ENCODE peak calls at places on chromosomes 12 and 14, in seven cellular contexts. One of them, this sample, is unnamed. For H3K79me2, the result is how much of the 10 kb centered on the place peaks cover.

GRCh38 chr12:37666069-37666781 is 650.3 kb upstream of the ALG10B start:
- DNase-seq in fibroblast of lung: no peak
- DNase-seq in GM23338: no peak
- DNase-seq in neural progenitor cell: no peak
- DNase-seq in MM.1S: no peak
- DNase-seq in GM23248: no peak
- DNase-seq in mammary epithelial cell: no peak
- DNase-seq in this sample: no peak

GRCh38 chr12:120065472-120065871 is 51.1 kb downstream of the RAB35 start:
- DNase-seq in fibroblast of lung: no peak
- DNase-seq in GM23338: no peak
- DNase-seq in neural progenitor cell: no peak
- DNase-seq in MM.1S: no peak
- DNase-seq in GM23248: no peak
- DNase-seq in mammary epithelial cell: no peak
- DNase-seq in this sample: no peak

GRCh38 chr12:28941248-28941647 is 207.8 kb upstream of the FAR2 start:
- DNase-seq in fibroblast of lung: peak
- DNase-seq in GM23338: no peak
- DNase-seq in neural progenitor cell: no peak
- DNase-seq in MM.1S: no peak
- DNase-seq in GM23248: peak
- DNase-seq in mammary epithelial cell: peak
- DNase-seq in this sample: no peak

GRCh38 chr12:7090222-7090998 is 1.8 kb downstream of the C1R start:
- DNase-seq in fibroblast of lung: no peak
- DNase-seq in GM23338: peak
- DNase-seq in neural progenitor cell: peak
- DNase-seq in MM.1S: no peak
- DNase-seq in GM23248: peak
- DNase-seq in mammary epithelial cell: peak
- DNase-seq in this sample: no peak

GRCh38 chr14:55102141-55102547 is 26.9 kb upstream of the LGALS3 start:
- DNase-seq in fibroblast of lung: peak
- DNase-seq in GM23338: peak
- DNase-seq in neural progenitor cell: peak
- DNase-seq in MM.1S: peak
- DNase-seq in GM23248: peak
- DNase-seq in mammary epithelial cell: peak
- DNase-seq in this sample: peak

GRCh38 chr12:38949363-38949762 is 44.0 kb upstream of the CPNE8 start:
- DNase-seq in fibroblast of lung: peak
- DNase-seq in GM23338: no peak
- DNase-seq in neural progenitor cell: no peak
- DNase-seq in MM.1S: no peak
- DNase-seq in GM23248: no peak
- DNase-seq in mammary epithelial cell: no peak
- DNase-seq in this sample: no peak

GRCh38 chr14:29558516-29558915 is 369.1 kb downstream of the PRKD1 start:
- DNase-seq in fibroblast of lung: peak
- DNase-seq in GM23338: no peak
- DNase-seq in neural progenitor cell: no peak
- DNase-seq in MM.1S: no peak
- DNase-seq in GM23248: peak
- DNase-seq in mammary epithelial cell: no peak
- DNase-seq in this sample: no peak

GRCh38 chr14:74302160-74302628 is 540 bp downstream of the ABCD4 start:
- DNase-seq in fibroblast of lung: peak
- DNase-seq in GM23338: peak
- DNase-seq in neural progenitor cell: peak
- DNase-seq in MM.1S: peak
- DNase-seq in GM23248: peak
- DNase-seq in mammary epithelial cell: peak
- DNase-seq in this sample: peak

GRCh38 chr14:67943947-67944346 is 124.4 kb downstream of the RAD51B start:
- DNase-seq in fibroblast of lung: peak
- DNase-seq in GM23338: peak
- DNase-seq in neural progenitor cell: peak
- DNase-seq in MM.1S: peak
- DNase-seq in GM23248: peak
- DNase-seq in mammary epithelial cell: peak
- DNase-seq in this sample: peak

GRCh38 chr12:48779869-48780268 is 9.0 kb downstream of the ADCY6 start:
- DNase-seq in fibroblast of lung: peak
- DNase-seq in GM23338: no peak
- DNase-seq in neural progenitor cell: no peak
- DNase-seq in MM.1S: no peak
- DNase-seq in GM23248: peak
- DNase-seq in mammary epithelial cell: no peak
- DNase-seq in this sample: peak

GRCh38 chr12:122895757-122896636 is at the start of gene VPS37B:
- DNase-seq in fibroblast of lung: peak
- DNase-seq in GM23338: peak
- DNase-seq in neural progenitor cell: peak
- DNase-seq in MM.1S: peak
- DNase-seq in GM23248: peak
- DNase-seq in mammary epithelial cell: peak
- DNase-seq in this sample: peak

GRCh38 chr12:19369691-19370148 is 69.6 kb upstream of the AEBP2 start:
- DNase-seq in fibroblast of lung: no peak
- DNase-seq in GM23338: no peak
- DNase-seq in neural progenitor cell: no peak
- DNase-seq in MM.1S: no peak
- DNase-seq in GM23248: peak
- DNase-seq in mammary epithelial cell: no peak
- DNase-seq in this sample: no peak

GRCh38 chr14:101119830-101120571 is 216.5 kb upstream of the RTL1 start:
- DNase-seq in fibroblast of lung: peak
- DNase-seq in GM23338: peak
- DNase-seq in neural progenitor cell: peak
- DNase-seq in MM.1S: no peak
- DNase-seq in GM23248: peak
- DNase-seq in mammary epithelial cell: no peak
- DNase-seq in this sample: no peak

GRCh38 chr12:124620606-124621295 is 53.3 kb upstream of the NCOR2 start:
- DNase-seq in fibroblast of lung: peak
- DNase-seq in GM23338: no peak
- DNase-seq in neural progenitor cell: no peak
- DNase-seq in MM.1S: no peak
- DNase-seq in GM23248: peak
- DNase-seq in mammary epithelial cell: peak
- DNase-seq in this sample: no peak

GRCh38 chr14:95981939-95982338 is 57.2 kb upstream of the C14orf132 start:
- DNase-seq in fibroblast of lung: no peak
- DNase-seq in GM23338: peak
- DNase-seq in neural progenitor cell: no peak
- DNase-seq in MM.1S: no peak
- DNase-seq in GM23248: no peak
- DNase-seq in mammary epithelial cell: no peak
- DNase-seq in this sample: no peak

GRCh38 chr14:33016611-33017010 is 77.9 kb downstream of the NPAS3 start:
- DNase-seq in fibroblast of lung: no peak
- DNase-seq in GM23338: no peak
- DNase-seq in neural progenitor cell: no peak
- DNase-seq in MM.1S: no peak
- DNase-seq in GM23248: peak
- DNase-seq in mammary epithelial cell: no peak
- DNase-seq in this sample: no peak

GRCh38 chr12:1103632-1104031 is 112.6 kb downstream of the ERC1 start:
- DNase-seq in fibroblast of lung: no peak
- DNase-seq in GM23338: no peak
- DNase-seq in neural progenitor cell: no peak
- DNase-seq in MM.1S: no peak
- DNase-seq in GM23248: peak
- DNase-seq in mammary epithelial cell: no peak
- DNase-seq in this sample: no peak

GRCh38 chr12:124403273-124403672 is 108.4 kb downstream of the RFLNA start:
- DNase-seq in fibroblast of lung: no peak
- DNase-seq in GM23338: no peak
- DNase-seq in neural progenitor cell: no peak
- DNase-seq in MM.1S: no peak
- DNase-seq in GM23248: no peak
- DNase-seq in mammary epithelial cell: no peak
- DNase-seq in this sample: no peak

GRCh38 chr12:94793191-94793595 is 142.8 kb upstream of the TMCC3 start:
- DNase-seq in fibroblast of lung: peak
- DNase-seq in GM23338: peak
- DNase-seq in neural progenitor cell: peak
- DNase-seq in MM.1S: no peak
- DNase-seq in GM23248: no peak
- DNase-seq in mammary epithelial cell: no peak
- DNase-seq in this sample: no peak

GRCh38 chr14:32692441-32692840 is 246.2 kb upstream of the NPAS3 start:
- DNase-seq in fibroblast of lung: peak
- DNase-seq in GM23338: no peak
- DNase-seq in neural progenitor cell: no peak
- DNase-seq in MM.1S: no peak
- DNase-seq in GM23248: no peak
- DNase-seq in mammary epithelial cell: no peak
- DNase-seq in this sample: no peak

GRCh38 chr12:48001426-48002178 is 2.7 kb downstream of the COL2A1 start:
- DNase-seq in fibroblast of lung: peak
- DNase-seq in GM23338: peak
- DNase-seq in neural progenitor cell: peak
- DNase-seq in MM.1S: no peak
- DNase-seq in GM23248: peak
- DNase-seq in mammary epithelial cell: peak
- DNase-seq in this sample: peak

GRCh38 chr12:58969227-58969626 is 48.9 kb upstream of the LRIG3 start:
- DNase-seq in fibroblast of lung: no peak
- DNase-seq in GM23338: no peak
- DNase-seq in neural progenitor cell: no peak
- DNase-seq in MM.1S: peak
- DNase-seq in GM23248: no peak
- DNase-seq in mammary epithelial cell: no peak
- DNase-seq in this sample: no peak

GRCh38 chr14:75205586-75205985 is 29.2 kb upstream of the TMED10 start:
- DNase-seq in fibroblast of lung: peak
- DNase-seq in GM23338: no peak
- DNase-seq in neural progenitor cell: no peak
- DNase-seq in MM.1S: no peak
- DNase-seq in GM23248: peak
- DNase-seq in mammary epithelial cell: peak
- DNase-seq in this sample: no peak

GRCh38 chr14:79708426-79708825 is 502.9 kb downstream of the DIO2 start:
- DNase-seq in fibroblast of lung: no peak
- DNase-seq in GM23338: no peak
- DNase-seq in neural progenitor cell: no peak
- DNase-seq in MM.1S: no peak
- DNase-seq in GM23248: no peak
- DNase-seq in mammary epithelial cell: no peak
- DNase-seq in this sample: no peak
- H3K79me2 ChIP-seq in fibroblast of lung: under half
- H3K79me2 ChIP-seq in GM23338: under half
- H3K79me2 ChIP-seq in neural progenitor cell: under half
- H3K79me2 ChIP-seq in MM.1S: under half
- H3K79me2 ChIP-seq in GM23248: under half
- H3K79me2 ChIP-seq in mammary epithelial cell: under half
- H3K79me2 ChIP-seq in this sample: under half

GRCh38 chr12:107779077-107779840 is 4.8 kb downstream of the ASCL4 start:
- DNase-seq in fibroblast of lung: no peak
- DNase-seq in GM23338: no peak
- DNase-seq in neural progenitor cell: no peak
- DNase-seq in MM.1S: peak
- DNase-seq in GM23248: no peak
- DNase-seq in mammary epithelial cell: no peak
- DNase-seq in this sample: no peak

GRCh38 chr12:107778383-107779015 is 4.0 kb downstream of the ASCL4 start:
- DNase-seq in fibroblast of lung: no peak
- DNase-seq in GM23338: no peak
- DNase-seq in neural progenitor cell: no peak
- DNase-seq in MM.1S: no peak
- DNase-seq in GM23248: no peak
- DNase-seq in mammary epithelial cell: no peak
- DNase-seq in this sample: no peak

GRCh38 chr12:107776171-107776570 is 1.7 kb downstream of the ASCL4 start:
- DNase-seq in fibroblast of lung: no peak
- DNase-seq in GM23338: no peak
- DNase-seq in neural progenitor cell: no peak
- DNase-seq in MM.1S: no peak
- DNase-seq in GM23248: no peak
- DNase-seq in mammary epithelial cell: no peak
- DNase-seq in this sample: no peak

GRCh38 chr12:107774349-107775029 is at the start of gene ASCL4:
- DNase-seq in fibroblast of lung: no peak
- DNase-seq in GM23338: peak
- DNase-seq in neural progenitor cell: peak
- DNase-seq in MM.1S: no peak
- DNase-seq in GM23248: no peak
- DNase-seq in mammary epithelial cell: no peak
- DNase-seq in this sample: no peak

DNA sequence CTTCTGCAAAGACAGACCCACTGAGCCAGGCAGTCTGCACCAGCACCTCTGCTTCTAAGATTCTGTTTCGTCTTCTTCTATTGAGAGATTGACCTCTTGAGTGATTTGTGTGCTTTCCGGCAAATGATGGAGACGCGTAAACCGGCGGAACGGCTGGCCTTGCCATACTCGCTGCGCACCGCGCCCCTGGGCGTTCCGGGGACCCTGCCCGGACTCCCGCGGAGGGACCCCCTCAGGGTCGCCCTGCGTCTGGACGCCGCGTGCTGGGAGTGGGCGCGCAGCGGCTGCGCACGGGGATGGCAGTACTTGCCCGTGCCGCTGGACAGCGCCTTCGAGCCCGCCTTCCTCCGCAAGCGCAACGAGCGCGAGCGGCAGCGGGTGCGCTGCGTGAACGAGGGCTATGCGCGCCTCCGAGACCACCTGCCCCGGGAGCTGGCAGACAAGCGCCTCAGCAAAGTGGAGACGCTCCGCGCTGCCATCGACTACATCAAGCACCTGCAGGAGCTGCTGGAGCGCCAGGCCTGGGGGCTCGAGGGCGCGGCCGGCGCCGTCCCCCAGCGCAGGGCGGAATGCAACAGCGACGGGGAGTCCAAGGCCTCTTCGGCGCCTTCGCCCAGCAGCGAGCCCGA is 703 bp downstream of the ASCL4 start:
- DNase-seq in fibroblast of lung: no peak
- DNase-seq in GM23338: peak
- DNase-seq in neural progenitor cell: peak
- DNase-seq in MM.1S: no peak
- DNase-seq in GM23248: peak
- DNase-seq in mammary epithelial cell: no peak
- DNase-seq in this sample: peak
- TF ChIP-seq EZH2 in fibroblast of lung: no peak
- TF ChIP-seq EZH2 in GM23338: no peak
- TF ChIP-seq EZH2 in neural progenitor cell: peak
- TF ChIP-seq EZH2 in MM.1S: no peak
- TF ChIP-seq EZH2 in GM23248: no peak
- TF ChIP-seq EZH2 in mammary epithelial cell: no peak
- TF ChIP-seq EZH2 in this sample: no peak

GRCh38 chr14:105326568-105326867 is 12.0 kb downstream of the PACS2 start:
- DNase-seq in fibroblast of lung: no peak
- DNase-seq in GM23338: no peak
- DNase-seq in neural progenitor cell: peak
- DNase-seq in MM.1S: no peak
- DNase-seq in GM23248: no peak
- DNase-seq in mammary epithelial cell: no peak
- DNase-seq in this sample: no peak
- H3K79me2 ChIP-seq in fibroblast of lung: under half
- H3K79me2 ChIP-seq in GM23338: half or more
- H3K79me2 ChIP-seq in neural progenitor cell: under half
- H3K79me2 ChIP-seq in MM.1S: under half
- H3K79me2 ChIP-seq in GM23248: half or more
- H3K79me2 ChIP-seq in mammary epithelial cell: half or more
- H3K79me2 ChIP-seq in this sample: half or more

GRCh38 chr12:52691076-52691764 is 11.0 kb upstream of the KRT1 start:
- DNase-seq in fibroblast of lung: no peak
- DNase-seq in GM23338: peak
- DNase-seq in neural progenitor cell: peak
- DNase-seq in MM.1S: peak
- DNase-seq in GM23248: peak
- DNase-seq in mammary epithelial cell: no peak
- DNase-seq in this sample: peak
- TF ChIP-seq EZH2 in fibroblast of lung: no peak
- TF ChIP-seq EZH2 in GM23338: peak
- TF ChIP-seq EZH2 in neural progenitor cell: peak
- TF ChIP-seq EZH2 in MM.1S: no peak
- TF ChIP-seq EZH2 in GM23248: no peak
- TF ChIP-seq EZH2 in mammary epithelial cell: no peak
- TF ChIP-seq EZH2 in this sample: peak

This sample was measured in hepatocyte.